ENCODE peak calls at places on chromosomes 12 and 14, in ten cellular contexts. W, Y, P, Z, I, M, N, A, Q and E are unnamed samples.

GRCh38 chr14:76919431-76919810 is 93.2 kb downstream of the LRRC74A start:
- DNase-seq in Z (peak), N (no peak), P (no peak), W (no peak), Q (no peak), A (no peak), Y (no peak), M (no peak), I (no peak), E (peak)

GRCh38 chr12:89542912-89543592 is 17.2 kb upstream of the POC1B start:
- DNase-seq in P (peak), M (no peak), W (peak), Z (peak), I (no peak), Q (peak), Y (peak), N (peak), A (peak), E (peak)

GRCh38 chr12:7188557-7189397 is 709 bp upstream of the PEX5 start:
- DNase-seq in N (peak), I (no peak), P (peak), Q (peak), W (peak), A (peak), Z (peak), M (no peak), Y (peak), E (peak)

GRCh38 chr12:114152890-114153289 is 186.8 kb upstream of the RBM19 start:
- DNase-seq in N (no peak), I (no peak), Z (no peak), M (no peak), P (no peak), W (no peak), Y (no peak), A (no peak), Q (no peak), E (no peak)

GRCh38 chr12:95836185-95836609 is 22.6 kb upstream of the SNRPF start:
- DNase-seq in Y (no peak), Z (peak), N (no peak), W (no peak), P (no peak), M (no peak), Q (peak), I (peak), A (peak), E (peak)

GRCh38 chr12:52151859-52152783 is 39.7 kb downstream of the KRT80 start:
- DNase-seq in Q (no peak), A (peak), W (no peak), Y (no peak), N (no peak), I (no peak), Z (peak), M (peak), P (no peak), E (no peak)

GRCh38 chr14:75200451-75200850 is 24.0 kb upstream of the TMED10 start:
- DNase-seq in P (peak), M (no peak), A (no peak), N (no peak), Y (no peak), Z (peak), I (peak), Q (no peak), W (no peak), E (peak)

GRCh38 chr12:123934829-123935228 is 37.8 kb downstream of the CCDC92 start:
- DNase-seq in P (no peak), I (no peak), Y (no peak), M (no peak), A (peak), Z (peak), N (no peak), Q (peak), W (no peak), E (no peak)

GRCh38 chr14:47346849-47347248 is 328.6 kb downstream of the MDGA2 start:
- DNase-seq in Z (no peak), M (no peak), N (no peak), I (no peak), P (no peak), W (no peak), Q (no peak), A (no peak), Y (no peak), E (no peak)

GRCh38 chr14:34322940-34323418 is 139.1 kb downstream of the SPTSSA start:
- DNase-seq in A (peak), Y (no peak), P (peak), N (no peak), W (peak), Z (peak), Q (peak), I (no peak), M (peak), E (peak)

GRCh38 chr12:45290218-45290609 is 74.3 kb downstream of the ANO6 start:
- DNase-seq in I (no peak), M (no peak), P (no peak), N (no peak), Z (peak), Q (peak), A (peak), W (peak), Y (no peak), E (peak)

GRCh38 chr14:23443881-23444280 is 8.4 kb upstream of the MYH7 start:
- DNase-seq in I (no peak), A (no peak), N (no peak), M (no peak), Q (no peak), Z (no peak), Y (no peak), P (no peak), W (no peak), E (no peak)

GRCh38 chr12:110555509-110556406 is 27.4 kb downstream of the PPTC7 start:
- DNase-seq in P (no peak), Y (no peak), A (peak), Z (peak), M (no peak), Q (peak), I (no peak), N (no peak), W (no peak), E (peak)

GRCh38 chr12:118617922-118618450 is 241.6 kb downstream of the SUDS3 start:
- DNase-seq in W (no peak), M (no peak), Y (no peak), A (no peak), I (no peak), Z (no peak), N (no peak), Q (no peak), P (no peak), E (no peak)

GRCh38 chr12:6551496-6552139 is 4.2 kb downstream of the IFFO1 start:
- DNase-seq in P (no peak), A (peak), I (no peak), N (no peak), Q (peak), W (no peak), Y (no peak), M (no peak), Z (peak), E (no peak)

GRCh38 chr14:96189288-96189711 is 15.3 kb upstream of the BDKRB2 start:
- DNase-seq in I (no peak), P (no peak), N (no peak), Y (no peak), M (no peak), W (no peak), A (no peak), Q (peak), Z (no peak), E (no peak)

GRCh38 chr12:9221476-9221875 is 13.3 kb upstream of the PZP start:
- DNase-seq in Q (no peak), A (no peak), Y (no peak), M (no peak), W (no peak), I (no peak), N (no peak), Z (peak), P (no peak), E (peak)

GRCh38 chr14:26621807-26622560 is 24.2 kb upstream of the NOVA1 start:
- DNase-seq in I (no peak), Y (no peak), N (no peak), A (peak), Q (no peak), W (no peak), P (no peak), M (no peak), Z (no peak), E (no peak)

GRCh38 chr12:66467932-66468331 is 165.6 kb downstream of the HELB start:
- DNase-seq in I (no peak), Z (peak), P (no peak), N (no peak), A (no peak), Q (no peak), M (no peak), W (no peak), Y (no peak), E (no peak)

GRCh38 chr14:77140937-77141591 is 527 bp downstream of the ZDHHC22 start:
- DNase-seq in Z (peak), W (peak), A (peak), I (no peak), M (no peak), Q (no peak), N (no peak), P (peak), Y (no peak), E (no peak)

GRCh38 chr12:93226356-93226755 is 151.4 kb upstream of the NUDT4 start:
- DNase-seq in Z (no peak), Q (no peak), Y (no peak), W (no peak), M (no peak), A (no peak), P (no peak), N (no peak), I (no peak), E (no peak)

GRCh38 chr12:67827820-67828383 is 161.3 kb upstream of the IFNG-AS1 start:
- DNase-seq in Z (peak), Q (peak), Y (no peak), A (peak), W (peak), M (no peak), I (no peak), P (no peak), N (peak), E (peak)

GRCh38 chr14:65864549-65864948 is 452.0 kb downstream of the FUT8 start:
- DNase-seq in W (no peak), M (no peak), A (no peak), Y (no peak), Q (no peak), P (no peak), N (no peak), I (no peak), Z (no peak), E (no peak)